ENCODE peak calls at places on chromosomes 11 and 22, in eight cellular contexts. Z, G, R, I, V, H, K and C are unnamed samples.

GRCh38 chr11:64877390-64878222 is 815 bp downstream of the EHD1 start:
- DNase-seq in G (no peak), I (peak; percentile 86), K (peak; percentile 40), R (no peak), V (no peak), H (no peak), Z (no peak), C (no peak)

GRCh38 chr11:8767466-8768142 is 85.0 kb downstream of the RPL27A start:
- DNase-seq in I (no peak), K (no peak), Z (no peak), R (no peak), V (no peak), G (no peak), H (no peak), C (no peak)

GRCh38 chr22:34878996-34879395 is 187.0 kb upstream of the ISX start:
- DNase-seq in H (no peak), R (no peak), V (no peak), Z (no peak), K (no peak), I (no peak), G (no peak), C (no peak)

GRCh38 chr11:68843703-68844312 is 2.1 kb upstream of the CPT1A start:
- DNase-seq in K (peak; percentile 95), Z (peak; percentile 67), R (peak; percentile 74), V (peak; percentile 62), I (peak; percentile 94), G (peak; percentile 88), H (peak; percentile 61), C (peak; percentile 96)

GRCh38 chr11:80727315-80727714 is 1286.5 kb upstream of the TENM4 start:
- DNase-seq in I (no peak), G (no peak), H (no peak), Z (no peak), V (peak; percentile 41), K (no peak), R (no peak), C (no peak)

GRCh38 chr11:34345012-34345804 is 12.6 kb downstream of the ABTB2 start:
- DNase-seq in G (peak; percentile 58), Z (peak; percentile 52), H (no peak), I (peak; percentile 76), R (no peak), K (no peak), V (peak; percentile 77), C (no peak)

GRCh38 chr11:44066732-44067131 is 662 bp downstream of the ACCS start:
- DNase-seq in R (no peak), H (no peak), G (peak; percentile 30), K (peak; percentile 39), V (peak; percentile 79), I (no peak), Z (peak; percentile 31), C (no peak)

GRCh38 chr11:73439002-73439843 is 63.0 kb downstream of the RELT start:
- DNase-seq in Z (no peak), V (peak; percentile 11), R (no peak), G (no peak), K (peak; percentile 23), H (no peak), I (no peak), C (no peak)

GRCh38 chr11:67120881-67121710 is 2.0 kb downstream of the KDM2A start:
- DNase-seq in G (no peak), I (no peak), H (no peak), R (peak; percentile 51), V (peak; percentile 40), K (peak; percentile 53), Z (no peak), C (peak; percentile 58)

GRCh38 chr11:8794677-8795103 is 112.1 kb downstream of the RPL27A start:
- DNase-seq in K (peak; percentile 65), I (no peak), R (no peak), Z (peak; percentile 12), G (no peak), V (no peak), H (no peak), C (no peak)

GRCh38 chr11:73269353-73270088 is 2.6 kb upstream of the P2RY6 start:
- DNase-seq in H (no peak), I (no peak), G (no peak), V (no peak), R (peak; percentile 21), K (no peak), Z (no peak), C (peak; percentile 53)

GRCh38 chr11:34552270-34552669 is 38.7 kb upstream of the ELF5 start:
- DNase-seq in G (no peak), V (no peak), K (no peak), Z (no peak), H (no peak), I (no peak), R (no peak), C (peak; percentile 33)

GRCh38 chr11:79663012-79663411 is 222.2 kb upstream of the TENM4 start:
- DNase-seq in I (no peak), R (no peak), K (no peak), Z (no peak), G (no peak), V (no peak), H (no peak), C (no peak)

GRCh38 chr11:31487848-31488247 is 21.6 kb downstream of the IMMP1L start:
- DNase-seq in Z (peak; percentile 44), R (no peak), K (no peak), G (no peak), V (peak; percentile 81), I (no peak), H (no peak), C (no peak)

GRCh38 chr11:9704620-9705019 is 40.7 kb downstream of the SWAP70 start:
- DNase-seq in I (no peak), G (no peak), H (no peak), V (no peak), Z (no peak), K (no peak), R (no peak), C (no peak)

DNA sequence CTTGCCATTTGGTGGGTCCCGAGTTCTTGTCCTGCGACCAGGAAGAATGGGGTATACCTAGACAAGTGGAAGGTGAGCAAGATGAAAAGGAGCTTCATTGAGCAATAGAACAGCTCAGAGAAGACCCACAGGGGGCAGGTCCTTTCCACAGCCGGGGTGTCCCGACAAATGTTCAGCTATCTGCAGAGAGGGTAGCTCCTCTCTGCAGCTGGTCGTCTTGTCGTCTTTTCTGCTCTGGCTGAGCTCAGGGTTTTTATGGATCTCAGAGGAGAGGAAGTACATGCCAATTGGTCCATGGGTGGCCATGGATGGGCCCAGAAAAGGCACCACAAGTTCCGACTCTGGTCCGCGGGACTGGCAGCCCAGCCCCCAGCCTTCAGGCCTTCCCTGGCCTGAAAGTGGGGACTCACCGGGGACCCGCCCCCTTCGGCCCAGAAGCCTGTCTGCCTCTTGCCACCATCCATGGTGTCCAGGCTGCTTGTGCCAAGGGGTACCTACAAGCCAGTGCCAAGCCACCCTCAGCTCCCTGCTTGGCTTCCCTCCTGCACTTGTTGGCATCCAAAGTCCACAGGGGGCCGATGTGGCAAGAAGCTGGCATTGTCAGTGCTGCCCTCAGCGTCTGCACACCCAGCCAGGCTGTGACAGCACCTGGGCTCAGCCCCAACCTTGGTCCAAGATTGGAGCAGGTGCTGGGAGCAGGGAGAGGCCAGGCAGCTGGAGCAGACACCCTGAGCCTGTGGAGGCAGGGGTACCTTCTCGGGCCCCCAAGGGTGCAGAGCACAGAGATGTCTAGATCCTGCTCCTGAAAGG is 438.9 kb downstream of the TBC1D22A start:
- DNase-seq in G (no peak), Z (no peak), R (peak; percentile 47), V (no peak), I (no peak), K (no peak), H (no peak), C (no peak)
- H3K9me3 ChIP-seq in G (no peaks in the 10 kb centered on the region), Z (no peaks in the 10 kb centered on the region), R (no peaks in the 10 kb centered on the region), V (no peaks in the 10 kb centered on the region), I (no peaks in the 10 kb centered on the region), K (no peaks in the 10 kb centered on the region), H (no peaks in the 10 kb centered on the region), C (no peaks in the 10 kb centered on the region)

GRCh38 chr11:110522456-110522855 is 92.7 kb downstream of the FDX1 start:
- DNase-seq in I (no peak), H (no peak), K (no peak), R (no peak), G (no peak), V (no peak), Z (no peak), C (no peak)
- H3K9me3 ChIP-seq in I (no peaks in the 10 kb centered on the region), H (no peaks in the 10 kb centered on the region), K (no peaks in the 10 kb centered on the region), R (no peaks in the 10 kb centered on the region), G (no peaks in the 10 kb centered on the region), V (no peaks in the 10 kb centered on the region), Z (no peaks in the 10 kb centered on the region), C (no peaks in the 10 kb centered on the region)

GRCh38 chr11:132538642-132539041 is 993.7 kb downstream of the OPCML start:
- DNase-seq in V (no peak), G (no peak), Z (no peak), H (no peak), K (no peak), I (no peak), R (no peak), C (no peak)
- H3K9me3 ChIP-seq in V (no peaks in the 10 kb centered on the region), G (no peaks in the 10 kb centered on the region), Z (peaks cover 29% of the 10 kb centered on the region), H (no peaks in the 10 kb centered on the region), K (no peaks in the 10 kb centered on the region), I (no peaks in the 10 kb centered on the region), R (no peaks in the 10 kb centered on the region), C (no peaks in the 10 kb centered on the region)

DNA sequence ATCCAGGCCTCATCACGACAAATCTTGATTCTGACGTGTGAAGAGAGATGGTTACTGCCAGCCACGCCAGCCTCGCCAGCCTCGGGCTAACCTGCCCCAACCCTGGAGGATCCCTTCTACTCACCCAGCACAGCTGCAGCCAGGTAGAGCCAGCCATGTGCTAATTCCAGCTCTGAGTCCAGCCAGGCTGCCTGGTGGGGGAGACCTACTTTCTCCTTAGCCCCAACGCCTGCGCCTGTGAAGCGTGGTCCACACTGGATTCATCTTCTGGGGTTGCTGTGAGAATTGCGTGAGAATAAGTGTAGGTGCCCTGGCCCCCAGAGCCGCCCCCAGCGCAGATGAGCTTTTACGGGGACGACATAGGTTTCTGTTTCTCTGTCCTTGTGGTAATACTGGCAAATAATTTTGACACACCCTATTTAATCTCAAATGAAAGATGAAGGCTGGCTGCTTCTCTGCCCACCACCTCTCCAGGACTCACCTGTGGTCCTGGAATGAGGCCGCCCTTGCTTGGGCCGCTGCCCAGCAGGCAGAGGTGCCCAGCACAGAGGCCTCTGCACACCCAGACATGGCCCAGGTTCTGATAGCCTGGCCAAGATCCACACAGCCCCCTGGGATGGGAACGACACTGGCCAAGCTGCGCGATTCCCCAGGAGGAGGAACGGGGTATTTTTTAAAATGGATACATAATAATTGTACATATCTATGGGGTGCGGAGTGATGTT is 528.4 kb downstream of the TBC1D22A start:
- DNase-seq in G (no peak), I (no peak), R (peak; percentile 54), H (no peak), Z (no peak), V (no peak), K (no peak), C (peak; percentile 17)
- H3K9me3 ChIP-seq in G (no peaks in the 10 kb centered on the region), I (no peaks in the 10 kb centered on the region), R (no peaks in the 10 kb centered on the region), H (no peaks in the 10 kb centered on the region), Z (no peaks in the 10 kb centered on the region), V (no peaks in the 10 kb centered on the region), K (no peaks in the 10 kb centered on the region), C (no peaks in the 10 kb centered on the region)

DNA sequence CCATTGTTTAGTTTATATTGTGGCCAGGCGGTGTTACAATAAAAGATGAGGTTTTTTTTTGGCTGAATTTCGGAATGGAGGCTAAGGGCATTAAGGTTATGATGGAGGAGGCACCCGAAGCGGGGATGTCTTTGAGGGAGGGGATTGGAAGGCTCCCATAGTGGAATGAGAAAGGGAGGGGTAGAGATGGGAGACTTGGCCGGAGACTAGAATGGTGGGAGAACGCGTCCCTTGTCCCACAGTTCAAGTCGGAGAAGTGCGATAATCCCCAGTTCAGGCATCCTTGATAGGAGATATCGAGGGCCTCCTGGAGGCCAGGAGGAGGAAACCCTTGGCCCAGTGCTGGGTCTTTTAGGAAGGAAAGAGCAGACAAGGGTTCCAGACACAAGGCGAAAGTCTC is 21.6 kb downstream of the ZNF195 start:
- DNase-seq in V (no peak), K (no peak), I (no peak), R (no peak), Z (no peak), G (no peak), H (no peak), C (no peak)
- H3K9me3 ChIP-seq in V (peaks cover 7% of the 10 kb centered on the region), K (peaks cover 59% of the 10 kb centered on the region), I (peaks cover 77% of the 10 kb centered on the region), R (peaks cover 55% of the 10 kb centered on the region), Z (peaks cover 24% of the 10 kb centered on the region), G (peaks cover 80% of the 10 kb centered on the region), H (peaks cover 52% of the 10 kb centered on the region), C (peaks cover 79% of the 10 kb centered on the region)